ENCODE peak calls at places on chromosomes 5 and 9, in six cellular contexts. One of them, this sample, is unnamed.

GRCh38 chr9:37534901-37535300 is 41.3 kb downstream of the FBXO10 start:
- DNase-seq in amniotic epithelial cell: no peak
- DNase-seq in tibial artery: no peak
- DNase-seq in heart right ventricle: no peak
- DNase-seq in HL-60: no peak
- DNase-seq in AG10803: no peak
- DNase-seq in this sample: no peak

GRCh38 chr5:68534131-68534940 is 318.8 kb downstream of the PIK3R1 start:
- DNase-seq in tibial artery: no peak
- DNase-seq in AG10803: peak
- DNase-seq in amniotic epithelial cell: no peak
- DNase-seq in HL-60: no peak
- DNase-seq in heart right ventricle: peak
- DNase-seq in this sample: peak

GRCh38 chr5:147188200-147189108 is 46.4 kb upstream of the STK32A start:
- DNase-seq in tibial artery: peak
- DNase-seq in HL-60: peak
- DNase-seq in amniotic epithelial cell: peak
- DNase-seq in AG10803: peak
- DNase-seq in heart right ventricle: no peak
- DNase-seq in this sample: peak

GRCh38 chr5:147554285-147554817 is 44.5 kb upstream of the DPYSL3 start:
- DNase-seq in AG10803: peak
- DNase-seq in tibial artery: no peak
- DNase-seq in amniotic epithelial cell: peak
- DNase-seq in heart right ventricle: no peak
- DNase-seq in HL-60: no peak
- DNase-seq in this sample: peak

GRCh38 chr9:120257483-120257882 is 322.5 kb downstream of the CDK5RAP2 start:
- DNase-seq in amniotic epithelial cell: no peak
- DNase-seq in tibial artery: no peak
- DNase-seq in heart right ventricle: no peak
- DNase-seq in HL-60: no peak
- DNase-seq in AG10803: peak
- DNase-seq in this sample: no peak

GRCh38 chr5:15487228-15487627 is 12.8 kb upstream of the FBXL7 start:
- DNase-seq in HL-60: no peak
- DNase-seq in heart right ventricle: no peak
- DNase-seq in AG10803: no peak
- DNase-seq in amniotic epithelial cell: no peak
- DNase-seq in tibial artery: no peak
- DNase-seq in this sample: no peak

GRCh38 chr5:5374034-5374715 is 48.3 kb upstream of the ICE1 start:
- DNase-seq in AG10803: peak
- DNase-seq in heart right ventricle: no peak
- DNase-seq in HL-60: no peak
- DNase-seq in amniotic epithelial cell: peak
- DNase-seq in tibial artery: no peak
- DNase-seq in this sample: no peak

GRCh38 chr5:143564417-143564816 is 160.9 kb upstream of the NR3C1 start:
- DNase-seq in AG10803: no peak
- DNase-seq in amniotic epithelial cell: no peak
- DNase-seq in heart right ventricle: no peak
- DNase-seq in tibial artery: no peak
- DNase-seq in HL-60: no peak
- DNase-seq in this sample: no peak

GRCh38 chr9:18149457-18150011 is 324.4 kb upstream of the ADAMTSL1 start:
- DNase-seq in heart right ventricle: no peak
- DNase-seq in tibial artery: no peak
- DNase-seq in HL-60: no peak
- DNase-seq in amniotic epithelial cell: no peak
- DNase-seq in AG10803: peak
- DNase-seq in this sample: no peak

GRCh38 chr9:26722755-26723154 is 169.8 kb downstream of the CAAP1 start:
- DNase-seq in amniotic epithelial cell: no peak
- DNase-seq in tibial artery: no peak
- DNase-seq in HL-60: no peak
- DNase-seq in AG10803: no peak
- DNase-seq in heart right ventricle: no peak
- DNase-seq in this sample: no peak

GRCh38 chr5:61755726-61756125 is 423.7 kb downstream of the ZSWIM6 start:
- DNase-seq in AG10803: no peak
- DNase-seq in amniotic epithelial cell: no peak
- DNase-seq in heart right ventricle: no peak
- DNase-seq in HL-60: no peak
- DNase-seq in tibial artery: no peak
- DNase-seq in this sample: no peak

GRCh38 chr9:3525836-3526165 is at the start of gene RFX3:
- DNase-seq in AG10803: peak
- DNase-seq in heart right ventricle: peak
- DNase-seq in amniotic epithelial cell: peak
- DNase-seq in HL-60: peak
- DNase-seq in tibial artery: peak
- DNase-seq in this sample: peak

GRCh38 chr9:751137-752051 is 90.1 kb upstream of the DMRT1 start:
- DNase-seq in HL-60: no peak
- DNase-seq in tibial artery: no peak
- DNase-seq in heart right ventricle: no peak
- DNase-seq in amniotic epithelial cell: peak
- DNase-seq in AG10803: peak
- DNase-seq in this sample: no peak

GRCh38 chr5:75667586-75667985 is 49.7 kb downstream of the POC5 start:
- DNase-seq in heart right ventricle: no peak
- DNase-seq in amniotic epithelial cell: peak
- DNase-seq in tibial artery: no peak
- DNase-seq in AG10803: no peak
- DNase-seq in HL-60: no peak
- DNase-seq in this sample: no peak

GRCh38 chr9:91953723-91954122 is 3.7 kb upstream of the ROR2 start:
- DNase-seq in amniotic epithelial cell: no peak
- DNase-seq in AG10803: no peak
- DNase-seq in tibial artery: no peak
- DNase-seq in HL-60: no peak
- DNase-seq in heart right ventricle: no peak
- DNase-seq in this sample: no peak

GRCh38 chr9:136779808-136780207 is 11.3 kb upstream of the TMEM141 start:
- DNase-seq in AG10803: no peak
- DNase-seq in amniotic epithelial cell: no peak
- DNase-seq in tibial artery: no peak
- DNase-seq in heart right ventricle: no peak
- DNase-seq in HL-60: no peak
- DNase-seq in this sample: no peak

GRCh38 chr5:31664566-31664965 is 25.6 kb downstream of the PDZD2 start:
- DNase-seq in HL-60: no peak
- DNase-seq in amniotic epithelial cell: no peak
- DNase-seq in tibial artery: no peak
- DNase-seq in AG10803: no peak
- DNase-seq in heart right ventricle: no peak
- DNase-seq in this sample: no peak

GRCh38 chr5:171242521-171242920 is 66.5 kb upstream of the TLX3 start:
- DNase-seq in HL-60: no peak
- DNase-seq in AG10803: no peak
- DNase-seq in amniotic epithelial cell: peak
- DNase-seq in tibial artery: no peak
- DNase-seq in heart right ventricle: no peak
- DNase-seq in this sample: no peak

GRCh38 chr5:1515921-1516571 is 7.7 kb downstream of the LPCAT1 start:
- DNase-seq in AG10803: no peak
- DNase-seq in tibial artery: peak
- DNase-seq in amniotic epithelial cell: peak
- DNase-seq in HL-60: peak
- DNase-seq in heart right ventricle: peak
- DNase-seq in this sample: peak

GRCh38 chr5:127774221-127774620 is 71.0 kb downstream of the CCDC192 start:
- DNase-seq in heart right ventricle: no peak
- DNase-seq in tibial artery: no peak
- DNase-seq in amniotic epithelial cell: no peak
- DNase-seq in HL-60: no peak
- DNase-seq in AG10803: no peak
- DNase-seq in this sample: no peak

GRCh38 chr5:23583081-23583480 is 75.7 kb downstream of the PRDM9 start:
- DNase-seq in AG10803: no peak
- DNase-seq in HL-60: no peak
- DNase-seq in amniotic epithelial cell: no peak
- DNase-seq in heart right ventricle: no peak
- DNase-seq in tibial artery: no peak
- DNase-seq in this sample: no peak

GRCh38 chr5:1312206-1312605 is 17.3 kb upstream of the TERT start:
- DNase-seq in tibial artery: no peak
- DNase-seq in amniotic epithelial cell: no peak
- DNase-seq in heart right ventricle: no peak
- DNase-seq in HL-60: no peak
- DNase-seq in AG10803: no peak
- DNase-seq in this sample: no peak

GRCh38 chr9:95457769-95458168 is 59.0 kb downstream of the PTCH1 start:
- DNase-seq in heart right ventricle: no peak
- DNase-seq in amniotic epithelial cell: peak
- DNase-seq in HL-60: no peak
- DNase-seq in AG10803: no peak
- DNase-seq in tibial artery: no peak
- DNase-seq in this sample: no peak

GRCh38 chr5:102755691-102756371 is 726 bp downstream of the PAM start:
- DNase-seq in heart right ventricle: peak
- DNase-seq in HL-60: peak
- DNase-seq in AG10803: peak
- DNase-seq in amniotic epithelial cell: peak
- DNase-seq in tibial artery: peak
- DNase-seq in this sample: peak

GRCh38 chr9:109549386-109549785 is 51.3 kb upstream of the PTPN3 start:
- DNase-seq in AG10803: no peak
- DNase-seq in heart right ventricle: no peak
- DNase-seq in amniotic epithelial cell: peak
- DNase-seq in tibial artery: no peak
- DNase-seq in HL-60: no peak
- DNase-seq in this sample: no peak

GRCh38 chr5:80904533-80905187 is 55.5 kb upstream of the RASGRF2 start:
- DNase-seq in heart right ventricle: no peak
- DNase-seq in amniotic epithelial cell: no peak
- DNase-seq in AG10803: no peak
- DNase-seq in HL-60: no peak
- DNase-seq in tibial artery: peak
- DNase-seq in this sample: no peak

GRCh38 chr9:23938908-23939307 is 112.9 kb upstream of the ELAVL2 start:
- DNase-seq in heart right ventricle: no peak
- DNase-seq in HL-60: no peak
- DNase-seq in AG10803: no peak
- DNase-seq in amniotic epithelial cell: no peak
- DNase-seq in tibial artery: no peak
- DNase-seq in this sample: no peak

GRCh38 chr5:83441752-83442151 is 29.8 kb upstream of the VCAN start:
- DNase-seq in HL-60: no peak
- DNase-seq in heart right ventricle: no peak
- DNase-seq in AG10803: no peak
- DNase-seq in amniotic epithelial cell: no peak
- DNase-seq in tibial artery: no peak
- DNase-seq in this sample: no peak